ENCODE peak calls at places on chromosomes 3 and 15, in six cellular contexts. M, E, Z, N, D and S are unnamed samples.

GRCh38 chr3:158935846-158936245 is 134.0 kb downstream of the MFSD1 start:
- DNase-seq in Z (no peak), N (no peak), E (no peak), D (no peak), M (no peak), S (no peak)

GRCh38 chr3:172877011-172877410 is 126.5 kb downstream of the ECT2 start:
- DNase-seq in D (no peak), N (no peak), M (peak), Z (no peak), E (peak), S (no peak)

GRCh38 chr3:195803309-195803908 is 8.3 kb downstream of the MUC4 start:
- DNase-seq in E (no peak), D (no peak), N (no peak), Z (no peak), M (no peak), S (no peak)

GRCh38 chr3:39291903-39292329 is 12.1 kb upstream of the CX3CR1 start:
- DNase-seq in Z (peak), E (peak), D (no peak), N (peak), M (peak), S (peak)

GRCh38 chr3:175662815-175663214 is 803.7 kb downstream of the NAALADL2 start:
- DNase-seq in E (no peak), M (no peak), D (no peak), N (no peak), Z (no peak), S (no peak)

GRCh38 chr3:127689266-127689860 is 16.6 kb downstream of the ABTB1 start:
- DNase-seq in M (peak), N (no peak), E (no peak), D (no peak), Z (no peak), S (no peak)

GRCh38 chr3:100891827-100892226 is 101.4 kb downstream of the ABI3BP start:
- DNase-seq in N (no peak), Z (no peak), D (no peak), E (no peak), M (no peak), S (no peak)

GRCh38 chr3:123745184-123745855 is 138.8 kb downstream of the MYLK start:
- DNase-seq in N (no peak), Z (no peak), M (no peak), E (peak), D (no peak), S (no peak)

GRCh38 chr15:52005748-52006701 is 13.0 kb upstream of the MAPK6 start:
- DNase-seq in D (no peak), E (peak), M (no peak), N (no peak), Z (no peak), S (no peak)

GRCh38 chr3:133932009-133932408 is 36.3 kb upstream of the RAB6B start:
- DNase-seq in Z (no peak), D (no peak), M (no peak), N (no peak), E (no peak), S (no peak)

GRCh38 chr3:109685084-109686079 is 348.0 kb upstream of the DPPA4 start:
- DNase-seq in Z (peak), D (peak), E (peak), N (peak), M (no peak), S (no peak)

GRCh38 chr15:40266828-40267304 is 16.0 kb downstream of the ANKRD63 start:
- DNase-seq in N (peak), M (no peak), Z (no peak), E (peak), D (peak), S (no peak)

GRCh38 chr3:8421267-8421666 is 80.4 kb upstream of the LMCD1 start:
- DNase-seq in Z (no peak), D (no peak), N (no peak), E (no peak), M (no peak), S (no peak)

GRCh38 chr15:49418811-49419210 is 4.2 kb upstream of the FGF7 start:
- DNase-seq in M (no peak), D (no peak), N (no peak), Z (no peak), E (no peak), S (no peak)

GRCh38 chr3:7332696-7333095 is 471.8 kb downstream of the GRM7 start:
- DNase-seq in M (no peak), E (no peak), Z (no peak), D (no peak), N (no peak), S (no peak)

GRCh38 chr3:115388166-115388565 is 235.1 kb upstream of the GAP43 start:
- DNase-seq in E (peak), N (no peak), Z (no peak), M (no peak), D (no peak), S (no peak)

GRCh38 chr3:15220056-15220455 is 14.0 kb downstream of the CAPN7 start:
- DNase-seq in M (no peak), D (no peak), E (no peak), Z (no peak), N (no peak), S (no peak)

GRCh38 chr3:183192650-183193300 is 30.2 kb upstream of the LAMP3 start:
- DNase-seq in Z (no peak), D (no peak), M (no peak), N (no peak), E (no peak), S (no peak)

GRCh38 chr3:195811756-195812155 is at the start of gene MUC4:
- DNase-seq in M (peak), N (no peak), D (no peak), Z (no peak), E (no peak), S (no peak)

GRCh38 chr15:43293402-43293801 is 26.7 kb upstream of the TGM5 start:
- DNase-seq in E (no peak), Z (no peak), D (no peak), N (no peak), M (peak), S (peak)

GRCh38 chr15:62334581-62334980 is 169.5 kb upstream of the C2CD4B start:
- DNase-seq in E (no peak), Z (no peak), D (no peak), M (no peak), N (no peak), S (no peak)

GRCh38 chr3:171461087-171461917 is 1.1 kb upstream of the TNIK start:
- DNase-seq in N (no peak), E (peak), Z (no peak), D (no peak), M (no peak), S (no peak)

GRCh38 chr15:65184305-65184943 is 718 bp downstream of the CLPX start:
- DNase-seq in E (peak), N (peak), D (no peak), Z (peak), M (peak), S (peak)

GRCh38 chr3:44045476-44046275 is 196.0 kb upstream of the TOPAZ1 start:
- DNase-seq in N (no peak), D (no peak), Z (no peak), E (peak), M (no peak), S (no peak)

GRCh38 chr15:45184562-45185041 is 3.2 kb downstream of the SHF start:
- DNase-seq in E (no peak), N (no peak), Z (no peak), M (no peak), D (no peak), S (no peak)

GRCh38 chr15:45529613-45530012 is 7.1 kb upstream of the SLC30A4 start:
- DNase-seq in Z (no peak), M (no peak), D (no peak), E (no peak), N (no peak), S (no peak)

GRCh38 chr15:31297880-31298456 is 28.7 kb upstream of the KLF13 start:
- DNase-seq in N (no peak), M (no peak), E (no peak), Z (no peak), D (no peak), S (no peak)

GRCh38 chr3:51710631-51711351 is 3.9 kb downstream of the GRM2 start:
- DNase-seq in D (no peak), E (peak), M (no peak), N (no peak), Z (no peak), S (no peak)

GRCh38 chr3:170323371-170323770 is 34.1 kb upstream of the SKIL start:
- DNase-seq in Z (no peak), N (no peak), D (no peak), E (peak), M (no peak), S (no peak)

GRCh38 chr3:138625707-138626365 is 17.3 kb downstream of the FAIM start:
- DNase-seq in D (no peak), E (peak), N (no peak), M (no peak), Z (no peak), S (no peak)

GRCh38 chr15:50058231-50058630 is 60.8 kb downstream of the ATP8B4 start:
- DNase-seq in M (no peak), N (no peak), Z (no peak), E (peak), D (no peak), S (no peak)

GRCh38 chr3:149609595-149609994 is 48.2 kb downstream of the WWTR1 start:
- DNase-seq in N (no peak), M (no peak), D (no peak), Z (no peak), E (no peak), S (no peak)

GRCh38 chr3:132509506-132509905 is 87.6 kb upstream of the ACKR4 start:
- DNase-seq in D (no peak), M (no peak), N (no peak), E (peak), Z (no peak), S (no peak)

GRCh38 chr3:184299488-184300376 is 691 bp downstream of the PSMD2 start:
- DNase-seq in Z (no peak), E (peak), D (no peak), M (no peak), N (no peak), S (no peak)

GRCh38 chr15:86916671-86917450 is 837.2 kb downstream of the AGBL1 start:
- DNase-seq in Z (no peak), E (no peak), D (no peak), M (no peak), N (no peak), S (no peak)

GRCh38 chr15:86197770-86198169 is 118.1 kb downstream of the AGBL1 start:
- DNase-seq in Z (peak), D (no peak), N (no peak), E (no peak), M (no peak), S (no peak)

GRCh38 chr15:62391565-62392262 is 226.6 kb upstream of the C2CD4B start:
- DNase-seq in M (peak), N (no peak), D (no peak), E (peak), Z (peak), S (peak)

GRCh38 chr3:181999314-181999713 is 287.6 kb downstream of the SOX2 start:
- DNase-seq in N (no peak), Z (no peak), E (no peak), M (no peak), D (no peak), S (no peak)

GRCh38 chr15:36645106-36645505 is 65.7 kb downstream of the CDIN1 start:
- DNase-seq in Z (no peak), N (no peak), D (no peak), E (peak), M (no peak), S (no peak)

GRCh38 chr15:75809986-75810750 is 33.1 kb upstream of the UBE2Q2 start:
- DNase-seq in Z (no peak), M (no peak), N (no peak), D (peak), E (peak), S (no peak)
- TF ChIP-seq CTCF in Z (peak), M (no peak), N (no peak), D (peak), E (peak), S (peak)

GRCh38 chr3:194287392-194287791 is 63.7 kb downstream of the CPN2 start:
- DNase-seq in M (no peak), E (no peak), Z (no peak), D (no peak), N (no peak), S (no peak)
- TF ChIP-seq CTCF in M (no peak), E (no peak), Z (no peak), D (no peak), N (no peak), S (peak)

DNA sequence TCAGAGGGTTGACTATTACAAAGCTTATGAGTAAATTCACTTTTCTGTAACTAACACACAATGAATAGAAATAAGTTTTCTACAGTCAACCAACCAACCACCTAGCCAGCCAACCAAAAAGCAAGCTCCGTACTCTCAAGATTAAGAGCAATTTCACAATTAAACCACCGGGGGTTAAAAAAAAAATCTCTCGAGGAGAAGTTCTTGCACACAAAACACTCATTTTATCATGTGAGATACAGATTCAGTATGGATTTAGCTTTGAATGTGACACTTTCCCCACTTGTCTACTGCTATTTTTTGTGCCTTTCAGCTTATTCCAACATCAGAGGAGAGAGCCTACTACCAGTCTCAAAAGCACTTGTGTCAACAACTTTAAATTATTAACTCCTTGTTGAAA is 135.3 kb downstream of the SV2B start:
- DNase-seq in Z (no peak), E (no peak), N (no peak), M (no peak), D (no peak), S (no peak)
- TF ChIP-seq CTCF in Z (no peak), E (no peak), N (no peak), M (peak), D (no peak), S (no peak)

GRCh38 chr15:75929799-75930565 is 26.3 kb downstream of the FBXO22 start:
- DNase-seq in Z (no peak), M (no peak), N (no peak), E (peak), D (no peak), S (no peak)

GRCh38 chr15:75930866-75931265 is 27.2 kb downstream of the FBXO22 start:
- DNase-seq in E (no peak), M (no peak), D (no peak), Z (no peak), N (no peak), S (no peak)

GRCh38 chr15:75925440-75925839 is 21.8 kb downstream of the FBXO22 start:
- DNase-seq in M (no peak), N (no peak), D (no peak), Z (no peak), E (no peak), S (no peak)

GRCh38 chr15:75927601-75928000 is 23.9 kb downstream of the FBXO22 start:
- DNase-seq in E (no peak), N (no peak), M (no peak), Z (no peak), D (no peak), S (no peak)

GRCh38 chr15:75928680-75929608 is 25.3 kb downstream of the FBXO22 start:
- DNase-seq in Z (no peak), D (no peak), E (peak), M (peak), N (no peak), S (no peak)
- TF ChIP-seq CTCF in Z (no peak), D (peak), E (peak), M (peak), N (no peak), S (peak)

GRCh38 chr3:4695846-4696245 is 202.7 kb downstream of the ITPR1 start:
- DNase-seq in M (no peak), D (no peak), N (no peak), Z (no peak), E (no peak), S (no peak)

GRCh38 chr3:4693620-4694019 is 200.5 kb downstream of the ITPR1 start:
- DNase-seq in D (no peak), N (no peak), M (no peak), Z (no peak), E (no peak), S (no peak)

GRCh38 chr3:4698125-4698821 is 205.1 kb downstream of the ITPR1 start:
- DNase-seq in M (no peak), N (no peak), D (no peak), Z (no peak), E (no peak), S (no peak)

GRCh38 chr3:4690277-4690676 is 197.1 kb downstream of the ITPR1 start:
- DNase-seq in E (no peak), N (no peak), Z (no peak), M (no peak), D (no peak), S (no peak)

GRCh38 chr3:4696266-4696665 is 203.1 kb downstream of the ITPR1 start:
- DNase-seq in M (no peak), Z (no peak), E (no peak), N (no peak), D (no peak), S (no peak)
- TF ChIP-seq CTCF in M (no peak), Z (no peak), E (no peak), N (no peak), D (no peak), S (no peak)

DNA sequence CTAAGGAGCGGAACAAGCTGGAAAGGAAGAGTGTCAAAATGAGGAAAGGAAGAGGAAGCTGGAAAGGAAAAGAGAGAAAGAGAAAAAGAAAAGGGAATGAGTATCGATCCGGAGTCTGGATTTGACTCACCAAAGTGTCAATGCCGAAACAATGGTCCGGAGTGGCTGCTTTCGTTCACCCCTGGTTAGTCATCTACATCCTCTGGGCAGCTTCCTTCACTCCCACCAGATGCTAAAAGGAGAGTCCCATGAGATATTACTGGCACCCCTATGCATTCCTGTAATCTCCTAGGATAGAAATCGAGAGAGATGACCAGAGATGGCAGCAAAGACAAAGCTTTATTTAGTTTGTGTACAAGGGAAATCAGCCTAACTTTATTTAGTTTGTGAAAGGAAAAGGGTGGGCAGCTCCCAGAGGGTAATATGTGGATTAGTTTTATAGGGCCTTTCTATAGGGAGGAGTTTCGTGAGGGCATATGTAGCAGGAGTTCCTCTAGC is 622.2 kb downstream of the ZPLD1 start:
- DNase-seq in N (no peak), E (no peak), Z (no peak), D (no peak), M (no peak), S (no peak)
- TF ChIP-seq CTCF in N (no peak), E (no peak), Z (no peak), D (no peak), M (no peak), S (no peak)

GRCh38 chr3:37162501-37163245 is 11.7 kb downstream of the LRRFIP2 start:
- DNase-seq in Z (no peak), M (no peak), E (no peak), D (no peak), N (no peak), S (no peak)
- TF ChIP-seq CTCF in Z (no peak), M (no peak), E (no peak), D (no peak), N (no peak), S (no peak)

GRCh38 chr3:188573286-188573928 is 419.4 kb downstream of the LPP start:
- DNase-seq in M (no peak), N (no peak), Z (no peak), D (no peak), E (no peak), S (no peak)
- TF ChIP-seq CTCF in M (no peak), N (no peak), Z (no peak), D (peak), E (no peak), S (no peak)

DNA sequence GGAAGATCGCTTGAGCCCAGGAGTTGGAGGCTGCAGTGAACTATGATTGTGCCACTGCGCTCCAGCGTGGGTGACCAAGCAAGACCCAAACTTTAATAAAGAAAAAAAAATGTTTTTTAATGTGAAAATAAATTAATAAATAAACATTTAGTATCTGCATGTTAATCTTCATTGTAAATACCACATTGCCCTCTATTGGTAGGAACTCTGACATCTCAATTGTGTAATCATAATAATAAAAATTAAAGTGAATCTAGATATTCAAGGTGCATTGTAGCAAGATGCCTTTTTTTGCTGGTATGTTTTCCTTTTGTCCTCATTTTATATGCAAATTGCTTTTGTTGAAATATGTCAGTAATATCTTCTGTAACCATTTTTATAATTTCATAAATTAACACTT is 95.0 kb upstream of the LIMD1 start:
- DNase-seq in Z (no peak), M (no peak), N (no peak), E (peak), D (no peak), S (no peak)
- TF ChIP-seq CTCF in Z (peak), M (no peak), N (no peak), E (peak), D (peak), S (peak)